ENCODE peak calls at places on chromosomes 7 and 10, in four cellular contexts. C is K562, I is IMR-90, L is endothelial cell of umbilical vein. P is an unnamed sample. For H3K4me1, the result is how much of the 10 kb centered on the place peaks cover.

GRCh38 chr7:51133992-51134391 is 182.6 kb downstream of the COBL start:
- DNase-seq in I (no peak), L (peak), C (no peak), P (no peak)

GRCh38 chr10:60139798-60140566 is 233.6 kb upstream of the CCDC6 start:
- DNase-seq in L (peak), I (peak), C (no peak), P (no peak)

GRCh38 chr7:140190588-140190987 is 13.8 kb upstream of the KDM7A start:
- DNase-seq in C (no peak), L (peak), I (no peak), P (no peak)

GRCh38 chr7:142114207-142114606 is 2.7 kb downstream of the MGAM2 start:
- DNase-seq in C (no peak), I (no peak), L (no peak), P (no peak)

GRCh38 chr10:11913184-11913641 is 90.1 kb downstream of the PROSER2 start:
- DNase-seq in C (no peak), I (peak), L (no peak), P (no peak)

GRCh38 chr10:29714096-29714874 is 79.5 kb upstream of the SVIL start:
- DNase-seq in L (no peak), C (no peak), I (peak), P (no peak)

GRCh38 chr10:58967551-58968418 is 208.7 kb upstream of the PHYHIPL start:
- DNase-seq in I (no peak), C (no peak), L (no peak), P (no peak)

GRCh38 chr10:11451640-11452260 is 159.7 kb downstream of the USP6NL start:
- DNase-seq in L (no peak), I (no peak), C (no peak), P (no peak)

GRCh38 chr10:32061440-32061839 is 5.2 kb upstream of the KIF5B start:
- DNase-seq in L (no peak), C (no peak), I (no peak), P (no peak)

GRCh38 chr10:68992721-68993440 is 4.3 kb downstream of the KIFBP start:
- DNase-seq in C (no peak), I (peak), L (no peak), P (no peak)

GRCh38 chr10:19946791-19947190 is 130.6 kb downstream of the PLXDC2 start:
- DNase-seq in L (no peak), C (no peak), I (no peak), P (no peak)

GRCh38 chr7:70586822-70587221 is 545.1 kb upstream of the GALNT17 start:
- DNase-seq in L (no peak), I (no peak), C (no peak), P (no peak)
- TF ChIP-seq FOS in L (no peak), I (no peak), C (no peak), P (no peak)

GRCh38 chr10:3045471-3046209 is 21.7 kb upstream of the PFKP start:
- DNase-seq in C (peak), I (peak), L (peak), P (no peak)
- H3K4me1 ChIP-seq in C (under half), I (under half), L (under half), P (under half)

DNA sequence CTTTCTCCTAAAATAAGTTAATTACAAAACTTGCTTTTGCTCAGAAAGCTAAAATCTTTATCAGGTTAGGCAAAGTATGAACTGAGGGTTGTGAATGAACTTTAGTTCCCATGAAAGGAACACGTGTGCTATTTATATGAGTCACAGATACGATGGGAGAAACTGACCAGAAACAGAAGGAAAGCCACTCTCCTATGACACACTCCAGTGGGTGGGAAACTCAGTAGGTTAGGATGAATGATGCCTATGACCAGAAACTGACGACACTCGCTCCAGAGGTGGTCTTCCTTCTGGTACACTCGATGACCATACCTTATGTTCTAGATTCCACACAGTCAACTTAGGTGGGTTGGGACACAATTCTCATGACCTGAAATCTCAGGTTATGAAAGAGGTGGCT is 215.7 kb upstream of the INHBA start:
- DNase-seq in L (no peak), C (no peak), I (peak), P (no peak)
- TF ChIP-seq FOS in L (no peak), C (no peak), I (peak), P (no peak)

GRCh38 chr10:72260215-72260587 is 13.5 kb upstream of the DDIT4 start:
- DNase-seq in C (no peak), I (no peak), L (no peak), P (no peak)
- H3K4me1 ChIP-seq in C (under half), I (under half), L (under half), P (half or more)

DNA sequence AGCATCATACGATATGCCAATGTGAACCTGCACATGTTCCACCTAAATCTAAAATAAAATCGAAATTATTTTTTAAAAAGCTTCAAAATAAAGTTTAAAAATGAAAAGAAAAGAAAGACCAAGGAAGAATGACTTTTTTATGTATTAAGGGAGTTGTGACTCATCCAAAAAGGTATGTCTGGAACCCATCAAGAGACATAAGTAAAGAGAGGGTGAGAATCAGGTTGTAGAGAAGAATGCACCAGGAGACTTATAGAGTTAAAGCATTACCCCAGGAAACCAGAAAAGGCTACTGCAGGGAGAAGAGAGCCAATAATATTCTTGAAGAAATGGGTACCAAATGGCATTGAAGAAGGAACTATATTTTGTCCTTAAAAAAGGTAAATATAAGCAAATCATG is 69.8 kb downstream of the CTTNBP2 start:
- DNase-seq in I (peak), C (no peak), L (no peak), P (no peak)
- TF ChIP-seq FOS in I (no peak), C (no peak), L (no peak), P (no peak)

GRCh38 chr7:22441157-22441556 is 58.8 kb downstream of the STEAP1B start:
- DNase-seq in C (no peak), I (no peak), L (peak), P (no peak)
- H3K4me1 ChIP-seq in C (under half), I (under half), L (under half), P (under half)

GRCh38 chr7:121960678-121961461 is 87.9 kb downstream of the PTPRZ1 start:
- DNase-seq in C (no peak), I (peak), L (peak), P (no peak)
- TF ChIP-seq FOS in C (no peak), I (no peak), L (peak), P (no peak)

DNA sequence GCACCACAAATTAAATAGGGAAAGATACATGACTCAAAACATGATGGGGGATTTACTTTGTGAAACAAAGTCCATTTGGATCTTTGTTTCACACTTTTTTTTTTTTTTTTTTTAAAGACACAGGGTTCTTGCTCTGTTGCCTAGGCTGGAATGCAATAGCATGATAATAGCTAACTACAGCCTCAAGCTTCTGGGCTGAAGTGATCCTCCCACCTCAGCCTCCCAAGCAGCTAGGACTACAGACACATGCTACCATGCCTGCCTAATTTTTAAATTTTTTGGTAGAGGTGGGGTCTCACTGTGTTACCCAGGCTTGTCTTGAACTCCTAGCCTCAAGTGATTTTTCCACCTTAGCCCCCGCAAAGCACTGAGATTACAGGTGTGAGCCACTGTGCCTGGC is 172.6 kb upstream of the KLF14 start:
- DNase-seq in C (no peak), L (no peak), I (peak), P (no peak)
- H3K4me1 ChIP-seq in C (under half), L (half or more), I (under half), P (under half)

GRCh38 chr7:17902599-17902998 is 37.7 kb downstream of the SNX13 start:
- DNase-seq in L (no peak), I (no peak), C (no peak), P (no peak)
- TF ChIP-seq FOS in L (no peak), I (no peak), C (no peak), P (no peak)